ENCODE peak calls at places on chromosomes 1 and 21, in six cellular contexts. One of them, this sample, is unnamed.

GRCh38 chr1:241817331-241817792 is 30.6 kb upstream of the EXO1 start:
- DNase-seq in SK-N-SH: no peak
- DNase-seq in K562: no peak
- DNase-seq in HepG2: no peak
- DNase-seq in H1: no peak
- DNase-seq in GM12878: no peak
- DNase-seq in this sample: no peak

GRCh38 chr1:160099716-160100375 is 1.4 kb upstream of the IGSF8 start:
- DNase-seq in SK-N-SH: no peak
- DNase-seq in K562: no peak
- DNase-seq in HepG2: no peak
- DNase-seq in H1: no peak
- DNase-seq in GM12878: no peak
- DNase-seq in this sample: no peak

GRCh38 chr1:161772397-161772796 is 6.3 kb downstream of the ATF6 start:
- DNase-seq in SK-N-SH: no peak
- DNase-seq in K562: no peak
- DNase-seq in HepG2: no peak
- DNase-seq in H1: no peak
- DNase-seq in GM12878: no peak
- DNase-seq in this sample: peak; percentile 42

GRCh38 chr21:25371831-25372434 is 235.3 kb downstream of the MRPL39 start:
- DNase-seq in SK-N-SH: no peak
- DNase-seq in K562: no peak
- DNase-seq in HepG2: no peak
- DNase-seq in H1: no peak
- DNase-seq in GM12878: no peak
- DNase-seq in this sample: no peak

GRCh38 chr1:160093069-160093395 is 5.4 kb downstream of the IGSF8 start:
- DNase-seq in SK-N-SH: no peak
- DNase-seq in K562: no peak
- DNase-seq in HepG2: no peak
- DNase-seq in H1: no peak
- DNase-seq in GM12878: no peak
- DNase-seq in this sample: no peak

GRCh38 chr1:6770727-6771567 is 14.3 kb upstream of the CAMTA1 start:
- DNase-seq in SK-N-SH: peak; percentile 36
- DNase-seq in K562: no peak
- DNase-seq in HepG2: peak; percentile 37
- DNase-seq in H1: peak; percentile 56
- DNase-seq in GM12878: no peak
- DNase-seq in this sample: no peak

GRCh38 chr1:85850238-85850637 is 142.0 kb upstream of the ZNHIT6 start:
- DNase-seq in SK-N-SH: no peak
- DNase-seq in K562: no peak
- DNase-seq in HepG2: peak; percentile 1
- DNase-seq in H1: no peak
- DNase-seq in GM12878: no peak
- DNase-seq in this sample: no peak

GRCh38 chr1:197868751-197869501 is 33.5 kb upstream of the C1orf53 start:
- DNase-seq in SK-N-SH: peak; percentile 24
- DNase-seq in K562: peak; percentile 23
- DNase-seq in HepG2: peak; percentile 50
- DNase-seq in H1: no peak
- DNase-seq in GM12878: no peak
- DNase-seq in this sample: peak; percentile 49

GRCh38 chr1:231001892-231002291 is 23.0 kb downstream of the ARV1 start:
- DNase-seq in SK-N-SH: no peak
- DNase-seq in K562: no peak
- DNase-seq in HepG2: no peak
- DNase-seq in H1: no peak
- DNase-seq in GM12878: no peak
- DNase-seq in this sample: no peak

GRCh38 chr1:6419397-6419802 is 319 bp downstream of the HES2 start:
- DNase-seq in SK-N-SH: peak; percentile 64
- DNase-seq in K562: no peak
- DNase-seq in HepG2: no peak
- DNase-seq in H1: peak; percentile 82
- DNase-seq in GM12878: no peak
- DNase-seq in this sample: no peak

GRCh38 chr1:100187912-100188311 is 9.9 kb upstream of the LRRC39 start:
- DNase-seq in SK-N-SH: no peak
- DNase-seq in K562: no peak
- DNase-seq in HepG2: peak; percentile 17
- DNase-seq in H1: no peak
- DNase-seq in GM12878: no peak
- DNase-seq in this sample: no peak

GRCh38 chr1:109910123-109910962 is at the start of gene CSF1:
- DNase-seq in SK-N-SH: peak; percentile 87
- DNase-seq in K562: peak; percentile 92
- DNase-seq in HepG2: no peak
- DNase-seq in H1: peak; percentile 62
- DNase-seq in GM12878: peak; percentile 48
- DNase-seq in this sample: no peak

GRCh38 chr21:29025328-29025713 is 853 bp downstream of the USP16 start:
- DNase-seq in SK-N-SH: no peak
- DNase-seq in K562: no peak
- DNase-seq in HepG2: no peak
- DNase-seq in H1: no peak
- DNase-seq in GM12878: no peak
- DNase-seq in this sample: no peak

GRCh38 chr1:54519709-54520108 is 28.3 kb upstream of the ACOT11 start:
- DNase-seq in SK-N-SH: peak; percentile 70
- DNase-seq in K562: no peak
- DNase-seq in HepG2: no peak
- DNase-seq in H1: peak; percentile 63
- DNase-seq in GM12878: no peak
- DNase-seq in this sample: no peak

GRCh38 chr1:18527514-18527913 is 46.8 kb downstream of the KLHDC7A start:
- DNase-seq in SK-N-SH: no peak
- DNase-seq in K562: no peak
- DNase-seq in HepG2: no peak
- DNase-seq in H1: no peak
- DNase-seq in GM12878: no peak
- DNase-seq in this sample: no peak

GRCh38 chr1:166164995-166165660 is 1.7 kb downstream of the FAM78B start:
- DNase-seq in SK-N-SH: peak; percentile 64
- DNase-seq in K562: peak; percentile 62
- DNase-seq in HepG2: peak; percentile 8
- DNase-seq in H1: peak; percentile 83
- DNase-seq in GM12878: no peak
- DNase-seq in this sample: no peak

GRCh38 chr1:113684153-113684541 is 75.1 kb downstream of the PHTF1 start:
- DNase-seq in SK-N-SH: peak; percentile 51
- DNase-seq in K562: no peak
- DNase-seq in HepG2: no peak
- DNase-seq in H1: no peak
- DNase-seq in GM12878: no peak
- DNase-seq in this sample: no peak

GRCh38 chr1:93021539-93022134 is 57.4 kb upstream of the MTF2 start:
- DNase-seq in SK-N-SH: peak; percentile 54
- DNase-seq in K562: peak; percentile 62
- DNase-seq in HepG2: peak; percentile 42
- DNase-seq in H1: no peak
- DNase-seq in GM12878: no peak
- DNase-seq in this sample: peak; percentile 13

GRCh38 chr1:197911857-197912696 is 5.1 kb upstream of the LHX9 start:
- DNase-seq in SK-N-SH: peak; percentile 19
- DNase-seq in K562: no peak
- DNase-seq in HepG2: no peak
- DNase-seq in H1: peak; percentile 72
- DNase-seq in GM12878: no peak
- DNase-seq in this sample: no peak

GRCh38 chr1:119081267-119081666 is 59.2 kb downstream of the WARS2 start:
- DNase-seq in SK-N-SH: no peak
- DNase-seq in K562: no peak
- DNase-seq in HepG2: no peak
- DNase-seq in H1: no peak
- DNase-seq in GM12878: no peak
- DNase-seq in this sample: no peak

GRCh38 chr1:17732475-17732874 is 22.7 kb upstream of the ACTL8 start:
- DNase-seq in SK-N-SH: no peak
- DNase-seq in K562: no peak
- DNase-seq in HepG2: no peak
- DNase-seq in H1: no peak
- DNase-seq in GM12878: no peak
- DNase-seq in this sample: no peak

GRCh38 chr1:162087118-162087517 is 17.6 kb downstream of the NOS1AP start:
- DNase-seq in SK-N-SH: no peak
- DNase-seq in K562: no peak
- DNase-seq in HepG2: no peak
- DNase-seq in H1: no peak
- DNase-seq in GM12878: no peak
- DNase-seq in this sample: no peak

DNA sequence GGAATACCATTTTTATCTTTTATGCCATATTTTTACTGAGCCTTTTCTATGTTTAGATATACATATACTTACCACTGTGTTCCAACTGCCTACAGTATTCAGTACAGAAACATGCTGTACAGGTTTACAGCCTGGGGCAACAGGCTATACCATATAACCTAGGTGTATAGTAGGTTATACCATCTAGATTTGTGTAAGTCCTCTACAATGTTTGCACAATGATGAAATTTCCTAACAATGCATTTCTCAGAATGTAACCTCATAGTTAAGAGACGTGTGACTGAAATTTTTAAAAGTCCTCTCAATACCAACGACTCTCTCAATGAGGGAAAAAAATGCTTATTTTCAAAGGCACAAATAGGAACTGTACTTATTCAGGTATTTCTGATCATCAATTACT is 21.7 kb downstream of the INTS7 start:
- DNase-seq in SK-N-SH: no peak
- DNase-seq in K562: no peak
- DNase-seq in HepG2: peak; percentile 21
- DNase-seq in H1: no peak
- DNase-seq in GM12878: no peak
- DNase-seq in this sample: no peak
- TF ChIP-seq GABPA in SK-N-SH: no peak
- TF ChIP-seq GABPA in K562: no peak
- TF ChIP-seq GABPA in HepG2: no peak
- TF ChIP-seq GABPA in H1: no peak
- TF ChIP-seq GABPA in GM12878: no peak
- TF ChIP-seq GABPA in this sample: no peak

GRCh38 chr1:187443939-187444338 is 615.2 kb downstream of the PLA2G4A start:
- DNase-seq in SK-N-SH: no peak
- DNase-seq in K562: no peak
- DNase-seq in HepG2: no peak
- DNase-seq in H1: no peak
- DNase-seq in GM12878: no peak
- DNase-seq in this sample: no peak

GRCh38 chr1:187442590-187442989 is 613.8 kb downstream of the PLA2G4A start:
- DNase-seq in SK-N-SH: no peak
- DNase-seq in K562: no peak
- DNase-seq in HepG2: no peak
- DNase-seq in H1: no peak
- DNase-seq in GM12878: no peak
- DNase-seq in this sample: no peak

DNA sequence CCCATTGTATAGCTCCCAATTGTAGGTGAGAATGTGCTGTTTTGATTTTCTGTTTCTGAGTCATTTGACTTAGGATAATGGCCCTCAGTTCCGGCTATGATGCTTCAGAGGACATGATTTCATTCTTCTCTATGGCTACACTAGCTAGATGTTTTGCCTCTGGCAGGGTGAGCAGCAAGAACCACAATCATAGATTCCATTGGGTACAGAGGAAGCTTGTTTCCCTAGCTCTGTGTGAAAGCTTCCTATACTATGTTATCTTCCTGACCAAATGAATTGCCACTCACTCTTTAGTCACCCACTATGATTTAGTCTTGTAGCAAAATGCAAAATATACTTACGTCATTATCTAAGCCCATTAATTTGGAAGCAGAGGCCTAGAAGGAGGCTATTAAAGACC is 616.3 kb downstream of the PLA2G4A start:
- DNase-seq in SK-N-SH: no peak
- DNase-seq in K562: no peak
- DNase-seq in HepG2: no peak
- DNase-seq in H1: no peak
- DNase-seq in GM12878: no peak
- DNase-seq in this sample: no peak
- TF ChIP-seq GABPA in SK-N-SH: no peak
- TF ChIP-seq GABPA in K562: no peak
- TF ChIP-seq GABPA in HepG2: no peak
- TF ChIP-seq GABPA in H1: no peak
- TF ChIP-seq GABPA in GM12878: no peak
- TF ChIP-seq GABPA in this sample: no peak

GRCh38 chr1:46533179-46533864 is 18.1 kb downstream of the KNCN start:
- DNase-seq in SK-N-SH: peak; percentile 77
- DNase-seq in K562: no peak
- DNase-seq in HepG2: no peak
- DNase-seq in H1: peak; percentile 78
- DNase-seq in GM12878: no peak
- DNase-seq in this sample: peak; percentile 24
- TF ChIP-seq GABPA in SK-N-SH: no peak
- TF ChIP-seq GABPA in K562: no peak
- TF ChIP-seq GABPA in HepG2: no peak
- TF ChIP-seq GABPA in H1: peak; percentile 77
- TF ChIP-seq GABPA in GM12878: no peak
- TF ChIP-seq GABPA in this sample: no peak

GRCh38 chr1:16072616-16073484 is 601 bp downstream of the FAM131C start:
- DNase-seq in SK-N-SH: peak; percentile 75
- DNase-seq in K562: peak; percentile 80
- DNase-seq in HepG2: no peak
- DNase-seq in H1: peak; percentile 65
- DNase-seq in GM12878: no peak
- DNase-seq in this sample: no peak

GRCh38 chr1:16074217-16074616 is 766 bp upstream of the FAM131C start:
- DNase-seq in SK-N-SH: no peak
- DNase-seq in K562: no peak
- DNase-seq in HepG2: no peak
- DNase-seq in H1: no peak
- DNase-seq in GM12878: no peak
- DNase-seq in this sample: no peak

GRCh38 chr1:16075337-16076002 is 2.0 kb upstream of the FAM131C start:
- DNase-seq in SK-N-SH: no peak
- DNase-seq in K562: no peak
- DNase-seq in HepG2: no peak
- DNase-seq in H1: no peak
- DNase-seq in GM12878: no peak
- DNase-seq in this sample: no peak

GRCh38 chr1:16072095-16072494 is 1.4 kb downstream of the FAM131C start:
- DNase-seq in SK-N-SH: no peak
- DNase-seq in K562: no peak
- DNase-seq in HepG2: no peak
- DNase-seq in H1: no peak
- DNase-seq in GM12878: no peak
- DNase-seq in this sample: no peak

DNA sequence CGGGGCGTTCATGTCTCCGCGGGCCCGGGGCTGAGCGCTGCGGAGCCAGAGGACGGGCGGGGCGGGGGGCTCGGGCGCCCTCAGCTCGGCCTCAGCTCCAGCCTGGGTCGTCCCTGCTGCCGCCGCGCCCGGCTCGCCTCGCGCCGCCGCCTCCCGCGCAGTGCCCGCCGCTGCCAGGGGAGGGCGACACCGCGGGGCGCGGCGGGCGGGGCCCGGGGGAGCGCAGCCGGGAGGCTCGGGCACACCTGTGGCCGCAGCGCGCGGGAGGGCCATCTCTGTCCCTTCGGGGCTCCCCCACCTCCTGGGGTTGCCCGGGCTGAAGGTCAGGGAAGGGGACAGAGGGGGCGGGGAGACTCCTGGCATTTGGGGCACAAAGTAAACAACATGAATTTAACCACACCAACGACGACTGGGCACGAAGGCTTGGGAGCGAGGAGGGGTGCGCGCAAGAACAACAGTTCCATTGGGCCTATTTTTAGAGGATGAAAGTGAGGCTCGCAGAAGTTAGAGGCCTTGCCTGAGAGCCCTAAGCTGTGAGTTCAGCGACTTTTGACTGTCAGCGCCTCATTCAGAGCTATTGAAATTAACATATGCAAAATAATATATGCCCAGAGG is at the start of gene FAM131C:
- DNase-seq in SK-N-SH: peak; percentile 95
- DNase-seq in K562: peak; percentile 92
- DNase-seq in HepG2: no peak
- DNase-seq in H1: peak; percentile 75
- DNase-seq in GM12878: no peak
- DNase-seq in this sample: no peak
- TF ChIP-seq GABPA in SK-N-SH: no peak
- TF ChIP-seq GABPA in K562: no peak
- TF ChIP-seq GABPA in HepG2: no peak
- TF ChIP-seq GABPA in H1: no peak
- TF ChIP-seq GABPA in GM12878: no peak
- TF ChIP-seq GABPA in this sample: no peak